ENCODE peak calls at places on chromosomes 4 and X, in five cellular contexts. L is K562, T is WTC11, Q is HepG2, X is GM12878. Z is an unnamed sample.
A peak's percentile ranks its signal among the peaks of the same experiment; 100 is the strongest.

GRCh38 chr4:65580551-65580950 is 89.7 kb downstream of the EPHA5 start:
- DNase-seq in L (no peak), T (no peak), Q (no peak), X (no peak), Z (no peak)

GRCh38 chrX:18879144-18879543 is 104.8 kb downstream of the PHKA2 start:
- DNase-seq in Q (no peak), X (no peak), T (no peak), L (no peak), Z (no peak)

GRCh38 chr4:140238353-140239041 is 84.5 kb upstream of the MAML3 start:
- DNase-seq in X (no peak), L (peak; percentile 12), Q (no peak), T (peak; percentile 49), Z (no peak)

GRCh38 chrX:147875866-147876596 is 35.7 kb upstream of the FMR1 start:
- DNase-seq in T (no peak), Q (peak; percentile 85), L (peak; percentile 14), X (peak; percentile 64), Z (no peak)

GRCh38 chr4:155900402-155900801 is 3.1 kb upstream of the TDO2 start:
- DNase-seq in T (no peak), X (no peak), L (no peak), Q (no peak), Z (no peak)

GRCh38 chr4:105894570-105895323 is 524 bp upstream of the NPNT start:
- DNase-seq in T (peak; percentile 43), L (no peak), Q (no peak), X (no peak), Z (no peak)

GRCh38 chr4:163693211-163693610 is 198.7 kb downstream of the TMA16 start:
- DNase-seq in X (no peak), Q (no peak), L (no peak), T (no peak), Z (no peak)

GRCh38 chr4:109675181-109675580 is 28.1 kb downstream of the CASP6 start:
- DNase-seq in X (no peak), Q (no peak), L (no peak), T (no peak), Z (no peak)

GRCh38 chr4:156771171-156771837 is 200.3 kb downstream of the PDGFC start:
- DNase-seq in T (no peak), Q (peak; percentile 36), L (no peak), X (no peak), Z (peak; percentile 48)

GRCh38 chr4:10762541-10762940 is 78.0 kb upstream of the CLNK start:
- DNase-seq in L (no peak), X (no peak), T (no peak), Q (no peak), Z (no peak)

GRCh38 chr4:112982677-112983076 is 66.8 kb upstream of the ANK2 start:
- DNase-seq in X (no peak), T (no peak), L (no peak), Q (no peak), Z (no peak)

GRCh38 chrX:40722930-40723329 is 12.4 kb downstream of the MED14 start:
- DNase-seq in Q (no peak), L (no peak), T (no peak), X (no peak), Z (no peak)

GRCh38 chrX:119375561-119375960 is 23.6 kb upstream of the SLC25A43 start:
- DNase-seq in X (no peak), Q (no peak), T (no peak), L (no peak), Z (no peak)

GRCh38 chr4:31674313-31674947 is 954.3 kb downstream of the PCDH7 start:
- DNase-seq in T (peak; percentile 17), L (no peak), Q (no peak), X (no peak), Z (no peak)

GRCh38 chr4:82782626-82783025 is 16.0 kb downstream of the SCD5 start:
- DNase-seq in X (no peak), L (no peak), Q (no peak), T (no peak), Z (no peak)

GRCh38 chrX:17520206-17520605 is 145.2 kb downstream of the NHS start:
- DNase-seq in T (no peak), X (no peak), L (no peak), Q (no peak), Z (no peak)

GRCh38 chr4:155430895-155431467 is 54.2 kb upstream of the MAP9 start:
- DNase-seq in T (no peak), X (no peak), L (no peak), Q (no peak), Z (no peak)

GRCh38 chr4:25223770-25224375 is 10.0 kb upstream of the PI4K2B start:
- DNase-seq in X (no peak), T (peak; percentile 49), Q (no peak), L (peak; percentile 50), Z (peak; percentile 61)

GRCh38 chrX:12986164-12986779 is 11.4 kb downstream of the TMSB4X start:
- DNase-seq in L (peak; percentile 72), Q (no peak), T (no peak), X (no peak), Z (no peak)

GRCh38 chr4:66506985-66507384 is 836.7 kb upstream of the EPHA5 start:
- DNase-seq in X (no peak), Q (no peak), L (no peak), T (no peak), Z (no peak)

GRCh38 chr4:43586813-43587212 is 694.3 kb downstream of the GRXCR1 start:
- DNase-seq in T (no peak), X (no peak), L (no peak), Q (no peak), Z (no peak)

GRCh38 chrX:106912864-106913263 is 7.3 kb upstream of the CLDN2 start:
- DNase-seq in Q (no peak), T (no peak), X (no peak), L (no peak), Z (no peak)

GRCh38 chr4:41679991-41680390 is 68.5 kb downstream of the PHOX2B start:
- DNase-seq in Q (no peak), L (no peak), X (no peak), T (no peak), Z (no peak)

GRCh38 chr4:158998624-158999023 is 104.3 kb upstream of the RAPGEF2 start:
- DNase-seq in X (no peak), Q (no peak), L (no peak), T (no peak), Z (no peak)

GRCh38 chrX:70171636-70172035 is 5.6 kb upstream of the DGAT2L6 start:
- DNase-seq in X (no peak), L (no peak), Q (no peak), T (no peak), Z (no peak)

GRCh38 chr4:71995297-71995696 is 36.5 kb upstream of the NPFFR2 start:
- DNase-seq in X (no peak), Q (no peak), L (no peak), T (no peak), Z (no peak)

GRCh38 chr4:39820186-39820585 is 122.2 kb downstream of the UBE2K start:
- DNase-seq in L (peak; percentile 49), X (no peak), T (peak; percentile 25), Q (no peak), Z (no peak)

GRCh38 chr4:77433102-77433733 is 172.4 kb upstream of the CXCL13 start:
- DNase-seq in Q (peak; percentile 53), T (no peak), L (peak; percentile 19), X (peak; percentile 7), Z (peak; percentile 21)

GRCh38 chr4:169098054-169098896 is 88.2 kb upstream of the CBR4 start:
- DNase-seq in X (peak; percentile 61), L (peak; percentile 7), Q (no peak), T (no peak), Z (no peak)

GRCh38 chr4:5500165-5500564 is 208.2 kb downstream of the EVC2 start:
- DNase-seq in L (no peak), Q (no peak), T (no peak), X (no peak), Z (peak; percentile 10)

GRCh38 chr4:26088433-26088928 is 174.5 kb downstream of the SMIM20 start:
- DNase-seq in L (no peak), Q (no peak), T (no peak), X (peak; percentile 80), Z (no peak)

GRCh38 chr4:16032871-16033505 is 50.8 kb downstream of the PROM1 start:
- DNase-seq in T (no peak), Q (no peak), X (no peak), L (no peak), Z (no peak)

GRCh38 chr4:41594439-41594838 is 56.5 kb downstream of the LIMCH1 start:
- DNase-seq in X (no peak), Q (no peak), L (no peak), T (no peak), Z (no peak)

GRCh38 chr4:47468686-47469365 is 5.3 kb upstream of the COMMD8 start:
- DNase-seq in L (no peak), T (no peak), Q (no peak), X (no peak), Z (no peak)

GRCh38 chrX:22800360-22800759 is 199.4 kb upstream of the DDX53 start:
- DNase-seq in L (no peak), X (no peak), Q (no peak), T (no peak), Z (peak; percentile 39)
- TF ChIP-seq ESRRA in L (no peak), X (no peak), Q (no peak), T (no peak), Z (no peak)

GRCh38 chrX:9688833-9689232 is 76.8 kb downstream of the GPR143 start:
- DNase-seq in Q (no peak), X (no peak), T (no peak), L (no peak), Z (no peak)

GRCh38 chrX:9687899-9688298 is 77.7 kb downstream of the GPR143 start:
- DNase-seq in Q (no peak), L (no peak), T (no peak), X (no peak), Z (no peak)

GRCh38 chrX:9693307-9694001 is 72.2 kb downstream of the GPR143 start:
- DNase-seq in X (no peak), T (no peak), Q (no peak), L (no peak), Z (no peak)

DNA sequence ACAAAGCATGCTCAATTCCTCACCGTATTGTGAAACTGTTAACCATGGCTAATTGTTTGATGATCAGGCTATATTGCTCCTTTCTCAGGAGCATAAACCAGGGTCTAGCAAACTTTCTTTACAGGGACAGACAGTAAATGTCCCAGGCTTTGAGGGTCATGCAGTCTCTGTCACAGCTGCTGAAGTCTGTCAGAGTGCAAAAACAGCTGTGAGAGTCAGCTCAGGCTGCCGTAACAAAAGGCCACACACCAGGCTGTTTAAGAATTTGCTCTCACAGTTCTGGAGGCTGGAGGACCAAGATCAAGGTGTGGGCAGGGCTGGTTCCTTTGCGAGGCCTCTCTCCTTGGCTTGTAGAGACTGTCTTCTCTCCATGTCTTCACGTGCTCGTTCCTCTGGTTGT is 75.6 kb downstream of the GPR143 start:
- DNase-seq in Q (no peak), X (no peak), T (no peak), L (no peak), Z (no peak)
- TF ChIP-seq ESRRA in Q (no peak), X (no peak), T (no peak), L (no peak), Z (no peak)

GRCh38 chr4:54277691-54278090 is 48.6 kb downstream of the PDGFRA start:
- DNase-seq in X (peak; percentile 9), T (no peak), L (no peak), Q (no peak), Z (no peak)
- TF ChIP-seq ESRRA in X (no peak), T (no peak), L (no peak), Q (no peak), Z (no peak)

GRCh38 chr4:34250562-34250961 is 1993.8 kb downstream of the ARAP2 start:
- DNase-seq in T (no peak), L (no peak), Q (no peak), X (no peak), Z (no peak)
- TF ChIP-seq ESRRA in T (no peak), L (no peak), Q (no peak), X (no peak), Z (no peak)